ENCODE peak calls at places on chromosomes 2 and 18, in nine cellular contexts. Z, H, C, Y, B, P, F, L and T are unnamed samples. For H3K4me1, the result is how much of the 10 kb centered on the place peaks cover.

GRCh38 chr18:49023281-49023937 is 72.6 kb upstream of the SMAD7 start:
- DNase-seq in C (no peak), H (no peak), Y (no peak), P (no peak), L (no peak), B (no peak), Z (no peak), F (no peak), T (no peak)

GRCh38 chr2:137865954-137866540 is 98.2 kb upstream of the HNMT start:
- DNase-seq in C (no peak), Z (no peak), Y (peak), L (no peak), B (peak), F (peak), P (peak), H (no peak), T (peak)

GRCh38 chr2:241582806-241583205 is 24.3 kb downstream of the BOK start:
- DNase-seq in Y (no peak), H (no peak), L (no peak), Z (no peak), P (no peak), F (no peak), B (no peak), C (peak), T (no peak)

GRCh38 chr18:7084766-7085080 is 32.9 kb downstream of the LAMA1 start:
- DNase-seq in H (no peak), L (no peak), Z (no peak), Y (no peak), C (no peak), P (no peak), B (no peak), F (no peak), T (no peak)

GRCh38 chr18:67896471-67896870 is 380.0 kb upstream of the DSEL start:
- DNase-seq in H (no peak), B (no peak), C (no peak), Y (no peak), L (no peak), P (no peak), Z (no peak), F (no peak), T (no peak)

GRCh38 chr2:70124983-70125480 is 37.8 kb downstream of the PCBP1 start:
- DNase-seq in Z (peak), H (peak), B (peak), L (no peak), F (peak), C (peak), P (peak), Y (peak), T (no peak)

GRCh38 chr2:64625352-64626145 is 28.2 kb downstream of the SERTAD2 start:
- DNase-seq in Y (no peak), H (no peak), B (no peak), Z (no peak), C (no peak), P (no peak), L (no peak), F (no peak), T (no peak)

GRCh38 chr2:5365871-5366461 is 326.2 kb upstream of the SOX11 start:
- DNase-seq in Y (peak), Z (peak), B (peak), L (peak), F (peak), C (peak), P (peak), H (peak), T (no peak)

GRCh38 chr2:105188343-105188742 is 53.2 kb upstream of the GPR45 start:
- DNase-seq in Y (no peak), B (no peak), C (no peak), P (no peak), L (no peak), H (no peak), Z (no peak), F (no peak), T (no peak)

GRCh38 chr18:4781873-4782272 is 326.8 kb upstream of the DLGAP1 start:
- DNase-seq in Y (no peak), Z (no peak), C (no peak), F (no peak), L (no peak), B (no peak), H (no peak), P (no peak), T (no peak)

GRCh38 chr2:197657562-197657961 is 17.8 kb downstream of the RFTN2 start:
- DNase-seq in P (no peak), L (no peak), H (no peak), Y (no peak), B (no peak), Z (no peak), C (no peak), F (no peak), T (no peak)

GRCh38 chr2:113309655-113310387 is 31.1 kb upstream of the PAX8 start:
- DNase-seq in Z (no peak), F (no peak), C (no peak), P (no peak), Y (no peak), L (no peak), H (no peak), B (no peak), T (no peak)

GRCh38 chr2:45068643-45069140 is 59.4 kb upstream of the SIX2 start:
- DNase-seq in L (no peak), F (no peak), Z (no peak), P (no peak), H (no peak), Y (no peak), B (no peak), C (no peak), T (no peak)

GRCh38 chr2:201860541-201861154 is 54.3 kb downstream of the CDK15 start:
- DNase-seq in Y (peak), Z (peak), B (peak), P (peak), C (no peak), F (peak), H (no peak), L (peak), T (peak)

GRCh38 chr2:214077727-214078126 is 333.1 kb upstream of the VWC2L start:
- DNase-seq in F (no peak), H (no peak), Y (no peak), P (no peak), Z (no peak), C (no peak), L (no peak), B (no peak), T (no peak)

GRCh38 chr2:230758566-230759480 is 46.2 kb downstream of the CAB39 start:
- DNase-seq in C (no peak), Z (no peak), P (no peak), L (no peak), Y (no peak), H (no peak), F (no peak), B (no peak), T (no peak)

GRCh38 chr18:4658804-4659203 is 203.7 kb upstream of the DLGAP1 start:
- DNase-seq in L (no peak), F (no peak), Y (no peak), H (no peak), P (no peak), B (no peak), C (no peak), Z (no peak), T (no peak)

GRCh38 chr2:23486676-23487075 is 101.7 kb downstream of the KLHL29 start:
- DNase-seq in L (no peak), C (peak), B (no peak), P (no peak), Y (no peak), F (peak), H (no peak), Z (peak), T (no peak)

GRCh38 chr2:180938419-180938818 is 42.0 kb upstream of the UBE2E3 start:
- DNase-seq in Y (no peak), B (no peak), C (no peak), L (no peak), H (no peak), P (no peak), Z (no peak), F (no peak), T (no peak)

GRCh38 chr2:204260162-204260877 is 285.0 kb upstream of the PARD3B start:
- DNase-seq in Y (peak), L (peak), B (no peak), C (no peak), P (peak), Z (peak), F (peak), H (peak), T (peak)

GRCh38 chr2:32491346-32491745 is 134.5 kb downstream of the BIRC6 start:
- DNase-seq in C (no peak), H (no peak), Y (no peak), F (no peak), B (no peak), Z (no peak), P (no peak), L (no peak), T (no peak)

GRCh38 chr18:44687421-44687820 is 6.7 kb downstream of the SETBP1 start:
- DNase-seq in P (no peak), F (no peak), C (no peak), L (no peak), B (no peak), Y (no peak), H (no peak), Z (no peak), T (no peak)
- H3K4me1 ChIP-seq in P (under half), F (under half), C (under half), L (under half), B (under half), Y (under half), H (under half), Z (under half), T (under half)

GRCh38 chr2:86045541-86045940 is 60.1 kb downstream of the POLR1A start:
- DNase-seq in C (no peak), L (no peak), Y (no peak), F (peak), P (no peak), Z (no peak), H (no peak), B (no peak), T (no peak)
- H3K4me1 ChIP-seq in C (under half), L (under half), Y (under half), F (under half), P (under half), Z (under half), H (under half), B (under half), T (under half)

GRCh38 chr2:188713961-188714360 is 260.2 kb upstream of the COL3A1 start:
- DNase-seq in C (no peak), L (no peak), F (no peak), P (no peak), B (no peak), Y (no peak), Z (no peak), H (no peak), T (no peak)
- H3K4me1 ChIP-seq in C (under half), L (under half), F (under half), P (under half), B (under half), Y (under half), Z (under half), H (under half), T (under half)

DNA sequence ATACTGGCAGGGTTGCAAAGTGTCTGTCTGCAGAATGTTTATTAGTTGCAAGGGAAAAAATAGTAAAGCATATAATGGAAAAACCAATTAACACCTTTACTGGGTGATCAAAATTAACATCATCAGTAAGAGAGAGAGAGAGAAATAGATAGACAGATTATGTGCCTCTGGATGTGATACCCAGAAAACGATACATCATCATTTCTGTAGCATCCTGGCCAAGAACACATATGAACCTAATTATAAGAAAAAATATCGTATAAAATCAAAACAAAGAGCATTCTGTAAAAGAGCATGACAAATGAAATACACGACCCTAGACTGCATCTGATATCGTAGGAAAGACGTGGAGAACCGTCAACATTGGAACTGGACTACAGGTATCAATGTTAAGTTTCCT is 64.6 kb downstream of the SMC6 start:
- DNase-seq in C (no peak), F (no peak), B (no peak), P (no peak), Z (no peak), Y (no peak), H (no peak), L (no peak), T (no peak)
- H3K4me1 ChIP-seq in C (under half), F (under half), B (under half), P (under half), Z (under half), Y (under half), H (under half), L (under half), T (under half)

GRCh38 chr2:229270551-229271410 is at the start of gene PID1:
- DNase-seq in Z (peak), L (no peak), Y (peak), B (no peak), H (no peak), P (peak), F (peak), C (peak), T (no peak)

GRCh38 chr2:229269146-229269545 is 1.9 kb downstream of the PID1 start:
- DNase-seq in L (no peak), Y (no peak), F (no peak), Z (no peak), P (no peak), B (no peak), C (no peak), H (no peak), T (no peak)

GRCh38 chr2:229275506-229275905 is 4.4 kb upstream of the PID1 start:
- DNase-seq in H (no peak), Z (no peak), C (no peak), P (no peak), L (no peak), B (no peak), Y (no peak), F (no peak), T (no peak)

GRCh38 chr2:229269986-229270385 is 1.1 kb downstream of the PID1 start:
- DNase-seq in L (no peak), Z (no peak), F (no peak), H (no peak), B (no peak), Y (no peak), C (no peak), P (no peak), T (no peak)

GRCh38 chr2:229273384-229274338 is 2.6 kb upstream of the PID1 start:
- DNase-seq in B (no peak), H (no peak), Y (peak), C (no peak), P (peak), Z (peak), L (peak), F (peak), T (no peak)
- H3K4me1 ChIP-seq in B (under half), H (under half), Y (under half), C (under half), P (under half), Z (under half), L (under half), F (under half), T (under half)

GRCh38 chr18:3261393-3262233 is at the start of gene MYL12B:
- DNase-seq in B (peak), F (peak), H (peak), Y (peak), L (peak), Z (peak), P (peak), C (peak), T (peak)
- H3K4me1 ChIP-seq in B (half or more), F (under half), H (under half), Y (under half), L (under half), Z (half or more), P (under half), C (under half), T (half or more)

GRCh38 chr2:223815884-223816570 is 21.4 kb downstream of the AP1S3 start:
- DNase-seq in B (no peak), F (no peak), P (no peak), C (no peak), Y (no peak), L (no peak), Z (no peak), H (no peak), T (no peak)

GRCh38 chr2:223815186-223815883 is 22.0 kb downstream of the AP1S3 start:
- DNase-seq in Z (no peak), L (no peak), B (no peak), H (no peak), P (no peak), F (no peak), Y (no peak), C (no peak), T (no peak)

GRCh38 chr2:223813329-223813728 is 24.1 kb downstream of the AP1S3 start:
- DNase-seq in L (no peak), H (no peak), C (no peak), Z (no peak), Y (no peak), B (no peak), P (no peak), F (no peak), T (no peak)

DNA sequence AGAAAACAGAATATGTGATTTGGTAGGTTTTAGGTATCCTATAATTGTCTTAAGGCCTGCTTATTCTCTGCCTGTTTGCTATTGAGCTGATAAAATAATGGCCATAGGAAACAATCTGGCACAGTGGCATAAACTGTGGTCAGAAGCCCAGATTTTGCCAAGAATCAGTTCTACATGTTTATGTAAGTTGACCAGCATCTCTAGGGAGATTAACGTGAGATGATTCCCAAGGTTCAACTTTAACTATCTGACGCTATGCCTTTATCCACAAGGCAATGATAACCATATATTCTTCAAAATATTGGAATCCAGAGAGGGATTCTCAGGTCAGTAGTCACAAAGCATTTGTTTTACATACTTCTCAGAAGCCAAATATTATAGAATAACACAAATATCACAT is 25.6 kb downstream of the AP1S3 start:
- DNase-seq in Y (no peak), H (no peak), C (no peak), L (no peak), Z (no peak), P (no peak), F (no peak), B (no peak), T (no peak)
- H3K4me1 ChIP-seq in Y (under half), H (under half), C (under half), L (under half), Z (under half), P (under half), F (under half), B (under half), T (under half)

GRCh38 chr2:177397501-177398289 is 5.1 kb downstream of the AGPS start:
- DNase-seq in Y (no peak), C (peak), P (no peak), Z (no peak), B (no peak), L (no peak), H (no peak), F (no peak), T (no peak)

GRCh38 chr2:177398290-177398683 is 5.7 kb downstream of the AGPS start:
- DNase-seq in Y (no peak), L (no peak), C (no peak), P (no peak), B (no peak), F (no peak), Z (no peak), H (no peak), T (no peak)

GRCh38 chr2:177395594-177395993 is 3.0 kb downstream of the AGPS start:
- DNase-seq in F (no peak), H (no peak), L (no peak), Y (no peak), P (no peak), C (no peak), B (no peak), Z (no peak), T (no peak)

GRCh38 chr2:177394622-177395021 is 2.0 kb downstream of the AGPS start:
- DNase-seq in Y (no peak), P (no peak), Z (no peak), B (no peak), H (no peak), L (no peak), C (no peak), F (no peak), T (no peak)

DNA sequence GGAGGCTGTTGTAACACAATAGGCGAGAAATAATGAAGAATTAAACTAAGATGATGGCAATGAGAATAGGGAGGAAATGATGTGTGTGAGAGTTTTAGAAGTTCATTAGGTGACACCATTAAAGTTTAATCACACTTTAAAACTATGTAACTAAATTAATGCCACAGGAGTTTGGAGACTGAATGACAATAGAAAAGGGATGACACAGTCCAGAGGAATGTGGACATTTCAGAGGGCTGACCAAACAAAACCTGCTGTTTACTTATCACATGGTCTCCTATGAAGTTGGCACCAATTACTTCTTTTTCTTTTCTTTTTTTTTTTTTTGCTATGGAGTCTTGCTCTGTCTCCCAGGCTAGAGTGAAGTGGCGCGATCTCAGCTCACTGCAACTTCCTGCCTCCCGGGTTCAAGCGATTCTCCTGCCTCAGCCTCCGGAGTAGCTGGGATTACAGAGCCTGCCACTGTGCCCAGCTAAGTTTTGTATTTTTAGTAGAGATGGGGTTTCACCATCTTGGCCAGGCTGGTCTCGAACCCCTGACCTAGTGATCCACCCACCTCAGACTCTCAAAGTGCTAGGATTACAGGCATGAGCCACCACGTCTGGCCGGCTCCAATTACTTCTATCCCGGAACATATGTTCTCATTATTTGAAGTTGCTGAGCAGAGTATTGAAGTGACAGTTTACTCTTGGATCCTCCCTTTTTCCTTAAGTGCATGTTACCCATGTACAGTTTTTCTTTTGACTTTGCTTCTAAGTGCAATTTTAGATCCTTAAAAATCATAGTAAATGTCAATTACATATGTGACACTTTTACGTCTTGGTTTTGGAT is 4.3 kb downstream of the AGPS start:
- DNase-seq in L (no peak), B (no peak), F (no peak), C (no peak), Z (no peak), H (no peak), Y (no peak), P (no peak), T (no peak)
- H3K4me1 ChIP-seq in L (under half), B (under half), F (under half), C (under half), Z (half or more), H (under half), Y (under half), P (under half), T (half or more)

GRCh38 chr2:217901826-217902225 is 101.0 kb downstream of the TNS1 start:
- DNase-seq in L (no peak), F (no peak), C (no peak), B (no peak), H (no peak), Z (peak), P (no peak), Y (no peak), T (no peak)
- H3K4me1 ChIP-seq in L (under half), F (half or more), C (half or more), B (under half), H (half or more), Z (half or more), P (under half), Y (under half), T (under half)